ENCODE peak calls at places on chromosomes 2 and 18, in five cellular contexts. T is AG10803; Q is T-helper 2 cell; I is caudate nucleus; M is stimulated activated CD4-positive, alpha-beta T cell treated with anti-CD3 and anti-CD28 coated beads, Interleukin-4, amount 100 ng/mL, for 24 hours. L is an unnamed sample.

GRCh38 chr2:96553176-96553956 is 16.8 kb downstream of the ARID5A start:
- DNase-seq in T (no peak), I (no peak), Q (no peak), M (no peak), L (no peak)

GRCh38 chr18:37649930-37650329 is 84.3 kb upstream of the CELF4 start:
- DNase-seq in I (no peak), M (no peak), T (no peak), Q (no peak), L (no peak)

GRCh38 chr2:154402138-154402714 is 296.3 kb upstream of the KCNJ3 start:
- DNase-seq in I (no peak), M (no peak), T (peak), Q (no peak), L (peak)

GRCh38 chr2:222568866-222569265 is 87.0 kb downstream of the FARSB start:
- DNase-seq in Q (no peak), I (no peak), M (no peak), T (peak), L (no peak)

GRCh38 chr2:179377296-179377695 is 112.7 kb upstream of the SESTD1 start:
- DNase-seq in I (no peak), T (peak), Q (no peak), M (no peak), L (no peak)

GRCh38 chr2:43210467-43211303 is 15.7 kb downstream of the ZFP36L2 start:
- DNase-seq in T (peak), M (peak), I (peak), Q (no peak), L (peak)

GRCh38 chr2:202425036-202425435 is 48.9 kb downstream of the BMPR2 start:
- DNase-seq in I (no peak), M (no peak), Q (no peak), T (no peak), L (no peak)

GRCh38 chr18:8247700-8248099 is 361.5 kb upstream of the RAB12 start:
- DNase-seq in T (no peak), Q (no peak), M (no peak), I (no peak), L (no peak)

GRCh38 chr18:55349685-55350084 is 238.3 kb downstream of the TCF4 start:
- DNase-seq in T (no peak), I (no peak), Q (no peak), M (no peak), L (no peak)

L was measured in putamen.